ENCODE peak calls at places on chromosomes 6 and 20, in four cellular contexts. One of them, this sample, is unnamed.

GRCh38 chr20:63309261-63310071 is 16.5 kb downstream of the COL20A1 start:
- DNase-seq in ovary: peak; percentile 44
- DNase-seq in GM12865: peak; percentile 21
- DNase-seq in mesothelial cell of epicardium: peak; percentile 50
- DNase-seq in this sample: no peak

GRCh38 chr6:25014806-25015560 is 79.2 kb upstream of the RIPOR2 start:
- DNase-seq in ovary: no peak
- DNase-seq in GM12865: peak; percentile 37
- DNase-seq in mesothelial cell of epicardium: no peak
- DNase-seq in this sample: no peak

GRCh38 chr6:21915707-21916399 is 322.3 kb downstream of the SOX4 start:
- DNase-seq in ovary: no peak
- DNase-seq in GM12865: peak; percentile 41
- DNase-seq in mesothelial cell of epicardium: no peak
- DNase-seq in this sample: no peak

GRCh38 chr20:24784607-24785006 is 164.5 kb upstream of the CST7 start:
- DNase-seq in ovary: no peak
- DNase-seq in GM12865: no peak
- DNase-seq in mesothelial cell of epicardium: no peak
- DNase-seq in this sample: no peak

GRCh38 chr20:61178431-61179080 is 73.5 kb upstream of the CDH4 start:
- DNase-seq in ovary: no peak
- DNase-seq in GM12865: no peak
- DNase-seq in mesothelial cell of epicardium: no peak
- DNase-seq in this sample: no peak

GRCh38 chr6:42226251-42227143 is 8.8 kb upstream of the MRPS10 start:
- DNase-seq in ovary: no peak
- DNase-seq in GM12865: no peak
- DNase-seq in mesothelial cell of epicardium: peak; percentile 19
- DNase-seq in this sample: no peak

GRCh38 chr6:148109732-148110131 is 232.9 kb upstream of the SASH1 start:
- DNase-seq in ovary: no peak
- DNase-seq in GM12865: no peak
- DNase-seq in mesothelial cell of epicardium: no peak
- DNase-seq in this sample: no peak

GRCh38 chr20:36154696-36155628 is at the start of gene EPB41L1:
- DNase-seq in ovary: peak; percentile 48
- DNase-seq in GM12865: no peak
- DNase-seq in mesothelial cell of epicardium: no peak
- DNase-seq in this sample: no peak

GRCh38 chr6:149320745-149321240 is 3.3 kb downstream of the TAB2 start:
- DNase-seq in ovary: no peak
- DNase-seq in GM12865: no peak
- DNase-seq in mesothelial cell of epicardium: no peak
- DNase-seq in this sample: no peak

GRCh38 chr6:34174846-34175399 is 29.0 kb upstream of the GRM4 start:
- DNase-seq in ovary: no peak
- DNase-seq in GM12865: no peak
- DNase-seq in mesothelial cell of epicardium: no peak
- DNase-seq in this sample: no peak

GRCh38 chr6:52647199-52647598 is 23.7 kb upstream of the TMEM14A start:
- DNase-seq in ovary: no peak
- DNase-seq in GM12865: no peak
- DNase-seq in mesothelial cell of epicardium: no peak
- DNase-seq in this sample: no peak

GRCh38 chr20:2301164-2301622 is 5.4 kb downstream of the TGM3 start:
- DNase-seq in ovary: no peak
- DNase-seq in GM12865: peak; percentile 88
- DNase-seq in mesothelial cell of epicardium: no peak
- DNase-seq in this sample: no peak

GRCh38 chr6:69887026-69887425 is 20.7 kb downstream of the COL19A1 start:
- DNase-seq in ovary: no peak
- DNase-seq in GM12865: peak; percentile 55
- DNase-seq in mesothelial cell of epicardium: no peak
- DNase-seq in this sample: no peak

GRCh38 chr6:143772662-143773061 is 70.5 kb upstream of the LTV1 start:
- DNase-seq in ovary: no peak
- DNase-seq in GM12865: no peak
- DNase-seq in mesothelial cell of epicardium: no peak
- DNase-seq in this sample: no peak

GRCh38 chr6:16438677-16439615 is 200.6 kb downstream of the GMPR start:
- DNase-seq in ovary: no peak
- DNase-seq in GM12865: peak; percentile 33
- DNase-seq in mesothelial cell of epicardium: no peak
- DNase-seq in this sample: no peak

GRCh38 chr6:113732384-113732966 is 124.7 kb upstream of the MARCKS start:
- DNase-seq in ovary: peak; percentile 8
- DNase-seq in GM12865: no peak
- DNase-seq in mesothelial cell of epicardium: no peak
- DNase-seq in this sample: no peak

GRCh38 chr6:16450821-16451220 is 212.4 kb downstream of the GMPR start:
- DNase-seq in ovary: no peak
- DNase-seq in GM12865: no peak
- DNase-seq in mesothelial cell of epicardium: no peak
- DNase-seq in this sample: no peak

GRCh38 chr20:11296951-11297350 is 620.7 kb upstream of the BTBD3 start:
- DNase-seq in ovary: no peak
- DNase-seq in GM12865: no peak
- DNase-seq in mesothelial cell of epicardium: no peak
- DNase-seq in this sample: no peak

GRCh38 chr6:109491207-109491938 is 8.4 kb upstream of the ZBTB24 start:
- DNase-seq in ovary: no peak
- DNase-seq in GM12865: peak; percentile 24
- DNase-seq in mesothelial cell of epicardium: no peak
- DNase-seq in this sample: no peak

GRCh38 chr20:25859649-25860530 is 163.2 kb upstream of the ZNF337 start:
- DNase-seq in ovary: peak; percentile 54
- DNase-seq in GM12865: no peak
- DNase-seq in mesothelial cell of epicardium: no peak
- DNase-seq in this sample: no peak

GRCh38 chr6:28497306-28497705 is 18.3 kb downstream of the GPX6 start:
- DNase-seq in ovary: no peak
- DNase-seq in GM12865: no peak
- DNase-seq in mesothelial cell of epicardium: no peak
- DNase-seq in this sample: no peak

GRCh38 chr6:28497893-28498292 is 17.7 kb downstream of the GPX6 start:
- DNase-seq in ovary: no peak
- DNase-seq in GM12865: no peak
- DNase-seq in mesothelial cell of epicardium: no peak
- DNase-seq in this sample: no peak

GRCh38 chr6:28505733-28506132 is 9.9 kb downstream of the GPX6 start:
- DNase-seq in ovary: no peak
- DNase-seq in GM12865: no peak
- DNase-seq in mesothelial cell of epicardium: no peak
- DNase-seq in this sample: no peak

GRCh38 chr6:28496099-28496779 is 19.4 kb downstream of the GPX6 start:
- DNase-seq in ovary: no peak
- DNase-seq in GM12865: no peak
- DNase-seq in mesothelial cell of epicardium: no peak
- DNase-seq in this sample: no peak

GRCh38 chr6:28501259-28501658 is 14.3 kb downstream of the GPX6 start:
- DNase-seq in ovary: no peak
- DNase-seq in GM12865: no peak
- DNase-seq in mesothelial cell of epicardium: no peak
- DNase-seq in this sample: no peak
- TF ChIP-seq CTCF in ovary: no peak
- TF ChIP-seq CTCF in GM12865: no peak
- TF ChIP-seq CTCF in mesothelial cell of epicardium: no peak
- TF ChIP-seq CTCF in this sample: no peak

DNA sequence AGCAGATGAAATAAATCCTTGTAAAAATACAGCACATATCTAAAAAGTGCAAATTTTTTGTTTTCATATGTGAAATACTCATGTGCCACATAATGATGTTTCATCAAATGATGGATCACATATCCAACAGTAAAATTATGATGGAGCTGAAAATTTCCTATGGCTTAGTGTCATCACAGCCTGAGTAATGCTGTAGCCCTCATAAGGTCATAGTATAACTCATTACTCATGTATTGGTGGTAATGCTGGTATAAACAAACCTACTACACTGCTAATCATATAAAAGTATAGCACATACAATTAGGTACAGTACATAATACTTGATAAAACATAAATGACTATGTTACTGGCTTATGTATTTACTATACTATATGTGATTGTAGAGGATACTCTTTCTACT is 12.9 kb downstream of the TSPYL1 start:
- DNase-seq in ovary: no peak
- DNase-seq in GM12865: no peak
- DNase-seq in mesothelial cell of epicardium: no peak
- DNase-seq in this sample: no peak
- TF ChIP-seq CTCF in ovary: no peak
- TF ChIP-seq CTCF in GM12865: no peak
- TF ChIP-seq CTCF in mesothelial cell of epicardium: no peak
- TF ChIP-seq CTCF in this sample: no peak

DNA sequence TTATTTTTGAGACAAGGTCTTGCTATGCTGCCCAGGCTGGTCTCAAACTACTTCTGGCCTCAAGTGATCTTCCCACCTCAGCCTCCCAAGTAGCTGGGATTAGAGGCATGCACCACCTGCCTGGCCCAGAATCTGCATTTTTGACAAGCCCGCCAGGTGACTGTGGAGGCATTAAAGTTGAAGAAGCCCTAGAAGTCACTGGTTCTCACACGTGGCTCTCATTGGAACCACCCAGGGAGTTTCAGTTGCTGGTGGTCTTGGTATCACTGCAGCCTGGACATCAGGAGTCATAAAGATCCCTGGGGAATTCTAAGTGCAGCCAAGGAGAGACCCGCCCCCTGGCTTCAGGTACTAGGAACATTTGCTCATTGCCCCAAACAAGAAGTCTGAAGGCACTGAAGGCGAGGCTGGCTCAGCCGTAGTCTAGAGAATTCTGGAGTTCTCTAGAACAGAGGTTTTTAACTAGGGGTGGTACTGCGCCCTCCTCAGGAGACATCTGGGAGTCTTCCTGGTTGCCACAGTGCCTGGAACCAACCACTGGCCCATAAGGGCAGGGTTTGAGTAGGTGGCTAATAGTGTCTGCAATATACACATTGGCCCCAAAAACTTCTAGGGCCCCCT is 182.8 kb downstream of the ZMYND8 start:
- DNase-seq in ovary: no peak
- DNase-seq in GM12865: no peak
- DNase-seq in mesothelial cell of epicardium: no peak
- DNase-seq in this sample: no peak
- TF ChIP-seq CTCF in ovary: no peak
- TF ChIP-seq CTCF in GM12865: no peak
- TF ChIP-seq CTCF in mesothelial cell of epicardium: no peak
- TF ChIP-seq CTCF in this sample: no peak

GRCh38 chr20:40468759-40469158 is 220.3 kb downstream of the MAFB start:
- DNase-seq in ovary: no peak
- DNase-seq in GM12865: no peak
- DNase-seq in mesothelial cell of epicardium: no peak
- DNase-seq in this sample: no peak

GRCh38 chr20:40467703-40468411 is 221.2 kb downstream of the MAFB start:
- DNase-seq in ovary: no peak
- DNase-seq in GM12865: no peak
- DNase-seq in mesothelial cell of epicardium: no peak
- DNase-seq in this sample: no peak

GRCh38 chr20:40472905-40473304 is 216.1 kb downstream of the MAFB start:
- DNase-seq in ovary: no peak
- DNase-seq in GM12865: no peak
- DNase-seq in mesothelial cell of epicardium: no peak
- DNase-seq in this sample: no peak

GRCh38 chr20:40470313-40471260 is 218.4 kb downstream of the MAFB start:
- DNase-seq in ovary: no peak
- DNase-seq in GM12865: no peak
- DNase-seq in mesothelial cell of epicardium: no peak
- DNase-seq in this sample: no peak

DNA sequence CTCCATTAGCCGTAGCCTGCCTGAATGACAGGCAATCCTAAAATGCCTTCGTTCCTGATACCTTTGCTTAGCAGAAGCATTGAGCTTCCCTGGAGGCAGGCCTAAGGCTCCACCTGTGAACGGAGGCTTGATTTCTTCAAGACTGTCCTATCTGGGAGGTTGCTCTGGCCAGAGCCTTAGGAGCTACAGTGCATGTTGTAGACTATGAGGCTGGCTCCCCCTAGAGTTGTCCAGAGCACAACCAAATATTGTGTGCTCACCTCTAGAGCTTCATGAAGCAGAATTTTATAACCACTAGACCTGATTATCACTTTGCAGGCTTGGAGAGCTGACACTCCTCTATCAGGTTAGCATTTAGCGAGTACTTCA is 217.8 kb downstream of the MAFB start:
- DNase-seq in ovary: no peak
- DNase-seq in GM12865: peak; percentile 23
- DNase-seq in mesothelial cell of epicardium: no peak
- DNase-seq in this sample: no peak
- TF ChIP-seq CTCF in ovary: no peak
- TF ChIP-seq CTCF in GM12865: no peak
- TF ChIP-seq CTCF in mesothelial cell of epicardium: no peak
- TF ChIP-seq CTCF in this sample: peak; percentile 53

This sample was measured in type B pancreatic cell.